ENCODE peak calls at places on chromosome 15, in four cellular contexts. Z is K562, K is GM12878, U is HL-60. B is an unnamed sample.

GRCh38 chr15:96699871-96700401 is 369.4 kb downstream of the NR2F2 start:
- DNase-seq in K (no peak), Z (no peak), U (no peak), B (no peak)

GRCh38 chr15:34206016-34206415 is 3.9 kb downstream of the KATNBL1 start:
- DNase-seq in Z (no peak), K (no peak), U (no peak), B (no peak)

GRCh38 chr15:42163947-42164550 is 7.6 kb upstream of the PLA2G4F start:
- DNase-seq in Z (no peak), K (no peak), U (no peak), B (no peak)

GRCh38 chr15:64464271-64465005 is 4.1 kb downstream of the ZNF609 start:
- DNase-seq in U (no peak), Z (no peak), K (no peak), B (no peak)

GRCh38 chr15:25691544-25692430 is 171.3 kb downstream of the ATP10A start:
- DNase-seq in K (no peak), U (no peak), Z (no peak), B (no peak)

GRCh38 chr15:66721501-66721937 is 19.5 kb downstream of the SMAD6 start:
- DNase-seq in U (no peak), Z (peak; percentile 72), K (no peak), B (no peak)

GRCh38 chr15:38193496-38193895 is 59.1 kb upstream of the SPRED1 start:
- DNase-seq in U (no peak), K (no peak), Z (no peak), B (no peak)

GRCh38 chr15:82044373-82045178 is 1.2 kb downstream of the MEX3B start:
- DNase-seq in U (no peak), Z (no peak), K (no peak), B (peak; percentile 13)

GRCh38 chr15:36590838-36591237 is 11.4 kb downstream of the CDIN1 start:
- DNase-seq in K (no peak), Z (no peak), U (no peak), B (no peak)

GRCh38 chr15:47945869-47946666 is 174.7 kb upstream of the SLC24A5 start:
- DNase-seq in K (no peak), U (no peak), Z (no peak), B (no peak)

GRCh38 chr15:70569718-70570231 is 193.6 kb downstream of the UACA start:
- DNase-seq in K (no peak), Z (no peak), U (no peak), B (no peak)

GRCh38 chr15:101051291-101052030 is 132.3 kb downstream of the LRRK1 start:
- DNase-seq in U (no peak), K (no peak), Z (no peak), B (no peak)

GRCh38 chr15:71237456-71238188 is 122.4 kb downstream of the THSD4 start:
- DNase-seq in Z (peak; percentile 13), U (no peak), K (no peak), B (no peak)

GRCh38 chr15:45827275-45827674 is 192.4 kb downstream of the SQOR start:
- DNase-seq in Z (no peak), U (no peak), K (no peak), B (no peak)

GRCh38 chr15:90876512-90877170 is 7.7 kb upstream of the FES start:
- DNase-seq in K (no peak), Z (no peak), U (no peak), B (no peak)

GRCh38 chr15:48888209-48888608 is 10.3 kb downstream of the EID1 start:
- DNase-seq in Z (no peak), K (no peak), U (no peak), B (no peak)

GRCh38 chr15:44286814-44287555 is 1.5 kb upstream of the GOLM2 start:
- DNase-seq in Z (no peak), K (no peak), U (no peak), B (no peak)

GRCh38 chr15:78223396-78224023 is 10.9 kb downstream of the ACSBG1 start:
- DNase-seq in Z (no peak), U (no peak), K (no peak), B (no peak)

GRCh38 chr15:85667491-85668424 is 127.0 kb downstream of the KLHL25 start:
- DNase-seq in Z (no peak), K (no peak), U (peak; percentile 83), B (no peak)

GRCh38 chr15:69755571-69756310 is 303.1 kb downstream of the RPLP1 start:
- DNase-seq in K (peak; percentile 93), U (no peak), Z (no peak), B (peak; percentile 50)

GRCh38 chr15:51731549-51732267 is 5.7 kb downstream of the LYSMD2 start:
- DNase-seq in Z (peak; percentile 21), U (no peak), K (peak; percentile 90), B (peak; percentile 17)

GRCh38 chr15:81749667-81750360 is 296.0 kb downstream of the MEX3B start:
- DNase-seq in K (no peak), Z (no peak), U (no peak), B (no peak)

GRCh38 chr15:98635848-98636247 is 12.5 kb upstream of the IGF1R start:
- DNase-seq in U (no peak), K (no peak), Z (no peak), B (no peak)

GRCh38 chr15:63913786-63914185 is 80.0 kb upstream of the HERC1 start:
- DNase-seq in K (no peak), U (no peak), Z (no peak), B (no peak)

GRCh38 chr15:82680200-82681102 is 29.2 kb downstream of the AP3B2 start:
- DNase-seq in Z (peak; percentile 95), U (peak; percentile 26), K (no peak), B (peak; percentile 62)

GRCh38 chr15:93033434-93034045 is 55.5 kb downstream of the RGMA start:
- DNase-seq in U (no peak), K (no peak), Z (no peak), B (no peak)

GRCh38 chr15:51727141-51727897 is 10.1 kb downstream of the LYSMD2 start:
- DNase-seq in Z (peak; percentile 61), K (no peak), U (no peak), B (no peak)

GRCh38 chr15:62219799-62220198 is 54.7 kb upstream of the C2CD4B start:
- DNase-seq in K (no peak), U (no peak), Z (no peak), B (no peak)

GRCh38 chr15:36161781-36162212 is 417.6 kb upstream of the CDIN1 start:
- DNase-seq in Z (no peak), K (no peak), U (no peak), B (no peak)

GRCh38 chr15:85960381-85960780 is 119.3 kb upstream of the AGBL1 start:
- DNase-seq in Z (no peak), K (no peak), U (no peak), B (no peak)

GRCh38 chr15:89007989-89008388 is 80.3 kb upstream of the ABHD2 start:
- DNase-seq in Z (no peak), U (no peak), K (no peak), B (no peak)

GRCh38 chr15:38860682-38861081 is 296.1 kb upstream of the RASGRP1 start:
- DNase-seq in Z (no peak), U (no peak), K (no peak), B (no peak)

DNA sequence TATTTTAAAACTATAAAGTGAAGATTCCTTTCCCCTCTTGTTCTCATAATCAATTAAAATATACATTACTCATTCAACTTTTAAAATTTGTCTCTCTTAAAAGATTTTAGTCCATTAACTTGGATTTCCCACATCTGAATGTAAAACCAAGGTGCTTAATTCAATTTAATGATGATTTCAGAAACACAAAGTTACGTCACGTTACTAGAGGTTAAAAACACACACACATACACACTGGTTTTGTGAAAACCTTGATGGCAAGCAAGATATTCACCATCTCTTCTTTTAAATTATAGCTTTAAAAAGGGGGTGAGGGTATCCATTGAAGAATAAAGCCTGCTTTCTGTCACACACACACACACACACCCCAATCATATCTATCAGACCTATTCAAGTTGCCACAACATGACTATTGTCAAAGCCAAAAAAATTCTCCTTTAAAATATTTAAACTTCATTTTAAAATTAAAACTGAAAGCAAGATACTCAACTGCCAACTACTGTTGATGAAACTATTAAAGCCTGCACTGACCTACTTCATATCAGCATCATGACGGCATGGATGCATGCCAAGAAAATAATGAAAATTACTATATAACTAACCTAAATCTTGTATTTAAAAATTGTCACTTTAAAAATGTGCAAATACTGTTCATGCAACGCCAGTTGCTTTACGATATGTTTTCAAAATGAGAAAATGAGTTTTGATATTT is 2.1 kb downstream of the RFX7 start:
- DNase-seq in U (no peak), K (no peak), Z (no peak), B (no peak)
- TF ChIP-seq SPI1 in U (no peak), K (no peak), Z (no peak), B (no peak)

GRCh38 chr15:32718822-32719716 is 1.3 kb downstream of the GREM1 start:
- DNase-seq in K (no peak), Z (no peak), U (no peak), B (no peak)

GRCh38 chr15:32722126-32722525 is 4.3 kb downstream of the GREM1 start:
- DNase-seq in Z (no peak), K (no peak), U (no peak), B (no peak)

GRCh38 chr15:32721594-32721993 is 3.8 kb downstream of the GREM1 start:
- DNase-seq in U (no peak), K (no peak), Z (no peak), B (no peak)

GRCh38 chr15:32718082-32718821 is 448 bp downstream of the GREM1 start:
- DNase-seq in U (no peak), K (no peak), Z (no peak), B (no peak)

DNA sequence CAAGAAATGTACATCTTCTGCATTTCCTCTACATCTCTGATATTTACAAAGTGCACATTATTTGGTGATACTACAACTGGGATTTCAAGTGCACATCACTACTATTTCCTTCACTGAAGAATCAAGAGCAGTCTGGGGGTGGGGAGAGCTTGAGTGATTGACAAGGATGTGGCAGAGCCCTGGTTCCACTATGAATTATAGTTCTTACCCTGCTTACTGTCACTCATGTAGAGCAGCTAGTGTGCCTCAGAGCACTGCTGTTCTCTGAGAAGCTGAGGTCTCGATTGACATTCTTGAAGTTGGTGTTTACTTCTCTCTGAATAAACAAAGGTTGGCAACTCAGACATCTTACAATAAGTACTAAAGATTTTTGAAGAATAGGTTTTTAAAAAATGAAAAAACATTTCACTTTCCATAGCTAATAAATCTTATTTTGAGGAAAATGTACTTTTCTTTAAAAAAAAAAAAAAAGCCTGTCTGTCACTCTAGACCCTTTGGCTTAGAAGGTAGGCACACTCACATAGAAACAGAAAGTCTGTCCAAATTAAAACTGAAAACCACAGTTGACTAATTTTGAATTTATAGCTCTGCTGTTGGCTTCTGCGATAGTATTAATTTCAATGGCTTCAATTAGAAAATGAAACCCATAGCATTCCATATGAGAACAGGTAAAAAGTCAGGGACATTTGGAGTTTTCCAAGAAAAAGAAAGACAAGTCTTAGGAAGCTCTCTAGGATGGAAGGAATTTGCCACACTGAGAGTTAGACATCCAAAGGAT is 5.6 kb downstream of the GREM1 start:
- DNase-seq in Z (no peak), U (no peak), K (peak; percentile 37), B (peak; percentile 31)
- TF ChIP-seq SPI1 in Z (no peak), U (no peak), K (no peak), B (no peak)

GRCh38 chr15:30979457-30979856 is 12.0 kb downstream of the MTMR10 start:
- DNase-seq in Z (no peak), K (no peak), U (no peak), B (no peak)

GRCh38 chr15:30974112-30974511 is 17.3 kb downstream of the MTMR10 start:
- DNase-seq in U (no peak), Z (no peak), K (no peak), B (no peak)

GRCh38 chr15:30973379-30973778 is 18.0 kb downstream of the MTMR10 start:
- DNase-seq in K (no peak), U (no peak), Z (no peak), B (no peak)

GRCh38 chr15:30984118-30984517 is 7.3 kb downstream of the MTMR10 start:
- DNase-seq in U (no peak), K (no peak), Z (no peak), B (no peak)

GRCh38 chr15:30978328-30978727 is 13.1 kb downstream of the MTMR10 start:
- DNase-seq in K (no peak), U (no peak), Z (peak; percentile 54), B (no peak)
- TF ChIP-seq SPI1 in K (no peak), U (no peak), Z (no peak), B (no peak)

GRCh38 chr15:80444680-80445251 is 40.6 kb downstream of the ARNT2 start:
- DNase-seq in Z (no peak), U (no peak), K (no peak), B (no peak)
- TF ChIP-seq SPI1 in Z (no peak), U (no peak), K (no peak), B (no peak)